ENCODE peak calls at places on chromosomes 4 and X, in seven cellular contexts. One of them, this sample, is unnamed.
A peak's percentile ranks its signal among the peaks of the same experiment; 100 is the strongest.

GRCh38 chr4:41103657-41104056 is 110.7 kb downstream of the APBB2 start:
- ATAC-seq in pancreas: no peak
- ATAC-seq in mucosa of descending colon: no peak
- ATAC-seq in HepG2: no peak
- ATAC-seq in A549: no peak
- ATAC-seq in GM12878: no peak
- ATAC-seq in activated T-cell treated with anti-CD3 and anti-CD28 coated beads, Interleukin-2, amount 50 U/mL, for 4 hours: no peak
- ATAC-seq in this sample: no peak

GRCh38 chr4:15906024-15906443 is 32.5 kb downstream of the FGFBP1 start:
- ATAC-seq in pancreas: peak; percentile 79
- ATAC-seq in mucosa of descending colon: peak; percentile 99
- ATAC-seq in HepG2: no peak
- ATAC-seq in A549: peak; percentile 97
- ATAC-seq in GM12878: no peak
- ATAC-seq in activated T-cell treated with anti-CD3 and anti-CD28 coated beads, Interleukin-2, amount 50 U/mL, for 4 hours: peak; percentile 34
- ATAC-seq in this sample: no peak

GRCh38 chr4:88017516-88018302 is 10.3 kb downstream of the PKD2 start:
- ATAC-seq in pancreas: peak; percentile 77
- ATAC-seq in mucosa of descending colon: peak; percentile 58
- ATAC-seq in HepG2: no peak
- ATAC-seq in A549: peak; percentile 93
- ATAC-seq in GM12878: no peak
- ATAC-seq in activated T-cell treated with anti-CD3 and anti-CD28 coated beads, Interleukin-2, amount 50 U/mL, for 4 hours: no peak
- ATAC-seq in this sample: peak; percentile 97

GRCh38 chr4:76016383-76016782 is 6.9 kb downstream of the CXCL10 start:
- ATAC-seq in pancreas: peak; percentile 96
- ATAC-seq in mucosa of descending colon: peak; percentile 70
- ATAC-seq in HepG2: no peak
- ATAC-seq in A549: no peak
- ATAC-seq in GM12878: peak; percentile 71
- ATAC-seq in activated T-cell treated with anti-CD3 and anti-CD28 coated beads, Interleukin-2, amount 50 U/mL, for 4 hours: peak; percentile 43
- ATAC-seq in this sample: no peak

GRCh38 chr4:55272576-55272975 is 73.5 kb upstream of the SRD5A3 start:
- ATAC-seq in pancreas: no peak
- ATAC-seq in mucosa of descending colon: no peak
- ATAC-seq in HepG2: no peak
- ATAC-seq in A549: no peak
- ATAC-seq in GM12878: no peak
- ATAC-seq in activated T-cell treated with anti-CD3 and anti-CD28 coated beads, Interleukin-2, amount 50 U/mL, for 4 hours: no peak
- ATAC-seq in this sample: no peak

GRCh38 chr4:52883707-52884669 is 21.9 kb downstream of the RASL11B start:
- ATAC-seq in pancreas: no peak
- ATAC-seq in mucosa of descending colon: no peak
- ATAC-seq in HepG2: no peak
- ATAC-seq in A549: no peak
- ATAC-seq in GM12878: peak; percentile 16
- ATAC-seq in activated T-cell treated with anti-CD3 and anti-CD28 coated beads, Interleukin-2, amount 50 U/mL, for 4 hours: no peak
- ATAC-seq in this sample: no peak

GRCh38 chr4:74258949-74259348 is 49.3 kb upstream of the EPGN start:
- ATAC-seq in pancreas: peak; percentile 94
- ATAC-seq in mucosa of descending colon: peak; percentile 63
- ATAC-seq in HepG2: no peak
- ATAC-seq in A549: no peak
- ATAC-seq in GM12878: no peak
- ATAC-seq in activated T-cell treated with anti-CD3 and anti-CD28 coated beads, Interleukin-2, amount 50 U/mL, for 4 hours: no peak
- ATAC-seq in this sample: no peak

GRCh38 chr4:183599690-183600089 is 59.3 kb downstream of the RWDD4 start:
- ATAC-seq in pancreas: peak; percentile 63
- ATAC-seq in mucosa of descending colon: peak; percentile 58
- ATAC-seq in HepG2: peak; percentile 68
- ATAC-seq in A549: no peak
- ATAC-seq in GM12878: peak; percentile 79
- ATAC-seq in activated T-cell treated with anti-CD3 and anti-CD28 coated beads, Interleukin-2, amount 50 U/mL, for 4 hours: no peak
- ATAC-seq in this sample: no peak

GRCh38 chrX:15525664-15526416 is 25.2 kb downstream of the BMX start:
- ATAC-seq in pancreas: no peak
- ATAC-seq in mucosa of descending colon: no peak
- ATAC-seq in HepG2: no peak
- ATAC-seq in A549: no peak
- ATAC-seq in GM12878: no peak
- ATAC-seq in activated T-cell treated with anti-CD3 and anti-CD28 coated beads, Interleukin-2, amount 50 U/mL, for 4 hours: no peak
- ATAC-seq in this sample: no peak

GRCh38 chr4:1711906-1712215 is 258 bp downstream of the SLBP start:
- ATAC-seq in pancreas: peak; percentile 14
- ATAC-seq in mucosa of descending colon: peak; percentile 35
- ATAC-seq in HepG2: no peak
- ATAC-seq in A549: peak; percentile 2
- ATAC-seq in GM12878: no peak
- ATAC-seq in activated T-cell treated with anti-CD3 and anti-CD28 coated beads, Interleukin-2, amount 50 U/mL, for 4 hours: peak; percentile 35
- ATAC-seq in this sample: peak; percentile 12

GRCh38 chr4:170068438-170069128 is 21.2 kb downstream of the AADAT start:
- ATAC-seq in pancreas: no peak
- ATAC-seq in mucosa of descending colon: no peak
- ATAC-seq in HepG2: no peak
- ATAC-seq in A549: no peak
- ATAC-seq in GM12878: no peak
- ATAC-seq in activated T-cell treated with anti-CD3 and anti-CD28 coated beads, Interleukin-2, amount 50 U/mL, for 4 hours: no peak
- ATAC-seq in this sample: no peak

GRCh38 chr4:73589261-73589847 is 30.9 kb downstream of the RASSF6 start:
- ATAC-seq in pancreas: peak; percentile 65
- ATAC-seq in mucosa of descending colon: peak; percentile 16
- ATAC-seq in HepG2: no peak
- ATAC-seq in A549: no peak
- ATAC-seq in GM12878: peak; percentile 70
- ATAC-seq in activated T-cell treated with anti-CD3 and anti-CD28 coated beads, Interleukin-2, amount 50 U/mL, for 4 hours: no peak
- ATAC-seq in this sample: no peak

GRCh38 chr4:176794151-176794550 is 1.4 kb upstream of the VEGFC start:
- ATAC-seq in pancreas: peak; percentile 64
- ATAC-seq in mucosa of descending colon: peak; percentile 27
- ATAC-seq in HepG2: no peak
- ATAC-seq in A549: peak; percentile 81
- ATAC-seq in GM12878: no peak
- ATAC-seq in activated T-cell treated with anti-CD3 and anti-CD28 coated beads, Interleukin-2, amount 50 U/mL, for 4 hours: no peak
- ATAC-seq in this sample: peak; percentile 68

GRCh38 chrX:2321411-2321810 is 179.4 kb downstream of the DHRSX start:
- ATAC-seq in pancreas: no peak
- ATAC-seq in mucosa of descending colon: no peak
- ATAC-seq in HepG2: no peak
- ATAC-seq in A549: no peak
- ATAC-seq in GM12878: no peak
- ATAC-seq in activated T-cell treated with anti-CD3 and anti-CD28 coated beads, Interleukin-2, amount 50 U/mL, for 4 hours: no peak
- ATAC-seq in this sample: no peak

GRCh38 chrX:115324194-115324593 is 34.7 kb downstream of the LUZP4 start:
- ATAC-seq in pancreas: no peak
- ATAC-seq in mucosa of descending colon: no peak
- ATAC-seq in HepG2: no peak
- ATAC-seq in A549: no peak
- ATAC-seq in GM12878: no peak
- ATAC-seq in activated T-cell treated with anti-CD3 and anti-CD28 coated beads, Interleukin-2, amount 50 U/mL, for 4 hours: no peak
- ATAC-seq in this sample: peak; percentile 53

GRCh38 chr4:140037353-140038030 is 116.5 kb downstream of the MAML3 start:
- ATAC-seq in pancreas: peak; percentile 81
- ATAC-seq in mucosa of descending colon: peak; percentile 20
- ATAC-seq in HepG2: peak; percentile 65
- ATAC-seq in A549: peak; percentile 94
- ATAC-seq in GM12878: no peak
- ATAC-seq in activated T-cell treated with anti-CD3 and anti-CD28 coated beads, Interleukin-2, amount 50 U/mL, for 4 hours: no peak
- ATAC-seq in this sample: peak; percentile 97

GRCh38 chr4:95197353-95197752 is 351.4 kb downstream of the UNC5C start:
- ATAC-seq in pancreas: no peak
- ATAC-seq in mucosa of descending colon: no peak
- ATAC-seq in HepG2: no peak
- ATAC-seq in A549: no peak
- ATAC-seq in GM12878: no peak
- ATAC-seq in activated T-cell treated with anti-CD3 and anti-CD28 coated beads, Interleukin-2, amount 50 U/mL, for 4 hours: no peak
- ATAC-seq in this sample: no peak

GRCh38 chrX:44992775-44993174 is 119.8 kb downstream of the KDM6A start:
- ATAC-seq in pancreas: no peak
- ATAC-seq in mucosa of descending colon: no peak
- ATAC-seq in HepG2: no peak
- ATAC-seq in A549: no peak
- ATAC-seq in GM12878: no peak
- ATAC-seq in activated T-cell treated with anti-CD3 and anti-CD28 coated beads, Interleukin-2, amount 50 U/mL, for 4 hours: no peak
- ATAC-seq in this sample: no peak

GRCh38 chr4:180598281-180598680 is 1644.9 kb upstream of the TENM3 start:
- ATAC-seq in pancreas: no peak
- ATAC-seq in mucosa of descending colon: no peak
- ATAC-seq in HepG2: no peak
- ATAC-seq in A549: no peak
- ATAC-seq in GM12878: no peak
- ATAC-seq in activated T-cell treated with anti-CD3 and anti-CD28 coated beads, Interleukin-2, amount 50 U/mL, for 4 hours: no peak
- ATAC-seq in this sample: no peak

GRCh38 chrX:71619193-71619592 is 882 bp upstream of the CXCR3 start:
- ATAC-seq in pancreas: no peak
- ATAC-seq in mucosa of descending colon: no peak
- ATAC-seq in HepG2: no peak
- ATAC-seq in A549: no peak
- ATAC-seq in GM12878: peak; percentile 39
- ATAC-seq in activated T-cell treated with anti-CD3 and anti-CD28 coated beads, Interleukin-2, amount 50 U/mL, for 4 hours: peak; percentile 59
- ATAC-seq in this sample: no peak

GRCh38 chr4:7859350-7859749 is 80.3 kb downstream of the AFAP1 start:
- ATAC-seq in pancreas: no peak
- ATAC-seq in mucosa of descending colon: no peak
- ATAC-seq in HepG2: no peak
- ATAC-seq in A549: no peak
- ATAC-seq in GM12878: no peak
- ATAC-seq in activated T-cell treated with anti-CD3 and anti-CD28 coated beads, Interleukin-2, amount 50 U/mL, for 4 hours: no peak
- ATAC-seq in this sample: no peak

This sample was measured in SK-N-SH treated with all-trans-retinoic acid at 6 μM for 48 hours.